ENCODE peak calls at places on chromosomes 2 and 18, in ten cellular contexts. X is effector CD4-positive, alpha-beta T cell; I is B cell; G is SW 1271; N is heart right ventricle; C is upper lobe of left lung; D is CD8-positive, alpha-beta memory T cell; W is left ventricle myocardium inferior; Z is tibial nerve; O is MM.1S. H is an unnamed sample.

GRCh38 chr2:170152421-170152820 is 25.5 kb upstream of the MYO3B start:
- DNase-seq in X (no peak), C (no peak), D (no peak), N (no peak), O (no peak), Z (no peak), I (no peak), G (no peak), W (no peak), H (no peak)

GRCh38 chr2:51413726-51414125 is 381.8 kb upstream of the NRXN1 start:
- DNase-seq in X (no peak), Z (no peak), O (no peak), I (no peak), G (no peak), C (no peak), D (no peak), W (no peak), N (no peak), H (no peak)

GRCh38 chr2:109681633-109682032 is 67.5 kb downstream of the SOWAHC start:
- DNase-seq in D (no peak), N (no peak), X (no peak), I (no peak), Z (no peak), G (no peak), C (no peak), W (no peak), O (no peak), H (no peak)

GRCh38 chr2:24924732-24925131 is 4.7 kb upstream of the ADCY3 start:
- DNase-seq in C (no peak), D (no peak), X (no peak), Z (no peak), G (no peak), W (no peak), I (no peak), O (no peak), N (no peak), H (no peak)

GRCh38 chr2:204914708-204915107 is 369.4 kb downstream of the PARD3B start:
- DNase-seq in I (no peak), X (no peak), N (no peak), D (no peak), G (no peak), Z (no peak), W (no peak), O (no peak), C (no peak), H (no peak)

GRCh38 chr2:109216332-109216731 is 87.3 kb downstream of the SH3RF3 start:
- DNase-seq in O (no peak), D (no peak), C (peak), X (no peak), W (no peak), Z (no peak), G (no peak), N (no peak), I (no peak), H (no peak)

GRCh38 chr2:108417254-108417653 is 31.8 kb upstream of the GCC2 start:
- DNase-seq in G (no peak), X (no peak), C (no peak), I (no peak), Z (no peak), D (no peak), N (no peak), W (no peak), O (no peak), H (no peak)

GRCh38 chr2:38535745-38536506 is 66.8 kb downstream of the HNRNPLL start:
- DNase-seq in I (peak), W (peak), N (peak), X (peak), O (peak), G (no peak), Z (peak), C (peak), D (peak), H (peak)

GRCh38 chr2:64943387-64944150 is 45.6 kb upstream of the SLC1A4 start:
- DNase-seq in D (no peak), O (no peak), I (no peak), Z (no peak), N (peak), G (no peak), X (no peak), W (peak), C (peak), H (peak)

GRCh38 chr2:136006658-136007057 is 21.2 kb upstream of the DARS1 start:
- DNase-seq in W (no peak), I (no peak), G (peak), Z (no peak), C (no peak), O (no peak), D (no peak), N (no peak), X (no peak), H (no peak)

GRCh38 chr2:42663106-42663755 is 94.8 kb downstream of the MTA3 start:
- DNase-seq in N (peak), W (peak), X (peak), Z (peak), C (peak), D (peak), O (peak), G (peak), I (peak), H (peak)

GRCh38 chr2:168155680-168156079 is 91.7 kb downstream of the STK39 start:
- DNase-seq in W (no peak), I (no peak), C (no peak), D (no peak), X (no peak), N (no peak), Z (no peak), G (no peak), O (no peak), H (no peak)

GRCh38 chr2:47255794-47256193 is 100.7 kb upstream of the STPG4 start:
- DNase-seq in W (no peak), G (no peak), X (no peak), C (no peak), O (no peak), N (no peak), Z (no peak), D (no peak), I (no peak), H (no peak)

GRCh38 chr2:85181093-85181685 is 48.0 kb downstream of the TCF7L1 start:
- DNase-seq in X (no peak), C (no peak), O (no peak), W (no peak), D (no peak), Z (no peak), G (no peak), N (no peak), I (no peak), H (no peak)

GRCh38 chr2:222872551-222872950 is 11.7 kb downstream of the ACSL3 start:
- DNase-seq in W (no peak), O (no peak), I (no peak), N (no peak), D (no peak), X (no peak), G (no peak), C (no peak), Z (no peak), H (no peak)

GRCh38 chr2:219368690-219369108 is 19.0 kb downstream of the DNPEP start:
- DNase-seq in X (no peak), O (no peak), W (no peak), G (no peak), D (no peak), Z (no peak), C (no peak), N (peak), I (no peak), H (peak)

GRCh38 chr2:113273031-113273551 is 5.6 kb downstream of the PAX8 start:
- DNase-seq in C (no peak), N (no peak), G (no peak), O (peak), W (no peak), X (peak), D (no peak), I (no peak), Z (no peak), H (peak)

GRCh38 chr2:56184500-56184996 is 758 bp downstream of the CCDC85A start:
- DNase-seq in Z (no peak), I (no peak), C (peak), X (no peak), D (no peak), N (no peak), W (no peak), G (no peak), O (peak), H (no peak)

GRCh38 chr2:133841905-133842304 is 273.6 kb upstream of the NCKAP5 start:
- DNase-seq in C (no peak), Z (peak), D (no peak), N (peak), I (no peak), W (no peak), G (no peak), X (no peak), O (no peak), H (peak)

GRCh38 chr2:47249427-47249826 is 94.3 kb upstream of the STPG4 start:
- DNase-seq in Z (no peak), O (no peak), X (no peak), W (no peak), I (no peak), G (no peak), D (no peak), C (no peak), N (no peak), H (peak)

GRCh38 chr2:119383410-119384140 is 16.8 kb downstream of the DBI start:
- DNase-seq in N (no peak), I (no peak), X (no peak), O (no peak), W (peak), C (no peak), Z (no peak), D (no peak), G (no peak), H (no peak)

GRCh38 chr2:121142452-121142851 is 142.6 kb downstream of the TFCP2L1 start:
- DNase-seq in Z (no peak), W (no peak), X (no peak), G (no peak), D (no peak), I (no peak), O (no peak), C (no peak), N (no peak), H (no peak)

GRCh38 chr2:20661028-20661980 is 5.6 kb upstream of the GDF7 start:
- DNase-seq in W (no peak), D (peak), Z (peak), C (peak), I (peak), O (peak), G (peak), X (peak), N (peak), H (peak)

GRCh38 chr2:32931519-32931918 is 15.2 kb upstream of the LTBP1 start:
- DNase-seq in W (no peak), C (no peak), O (no peak), X (no peak), N (no peak), G (no peak), I (no peak), Z (no peak), D (no peak), H (no peak)

GRCh38 chr18:32328379-32328778 is 138.5 kb downstream of the MEP1B start:
- DNase-seq in C (no peak), D (no peak), X (no peak), I (no peak), Z (no peak), O (no peak), W (no peak), N (no peak), G (no peak), H (no peak)

H was measured in HFFc6.